ENCODE peak calls at places on chromosomes 11 and 22, in nine cellular contexts. F is IMR-90, P is ovary, D is esophagus squamous epithelium, A is endothelial cell of umbilical vein, N is prostate gland, V is adrenal gland, X is right lobe of liver, E is A549. Q is an unnamed sample.
A peak's percentile ranks its signal among the peaks of the same experiment; 100 is the strongest.

GRCh38 chr11:113577356-113578163 is 102.4 kb upstream of the DRD2 start:
- DNase-seq in F (no peak), P (no peak), D (no peak), A (no peak), N (no peak), V (no peak), X (no peak), E (no peak), Q (no peak)

GRCh38 chr11:62554377-62554776 is 7.8 kb upstream of the AHNAK start:
- DNase-seq in F (no peak), P (no peak), D (no peak), A (no peak), N (no peak), V (peak; percentile 45), X (no peak), E (no peak), Q (no peak)

GRCh38 chr22:46079093-46079860 is 71.0 kb upstream of the PPARA start:
- DNase-seq in F (no peak), P (peak; percentile 56), D (no peak), A (no peak), N (no peak), V (peak; percentile 18), X (peak; percentile 46), E (no peak), Q (peak; percentile 7)

GRCh38 chr11:85167471-85167870 is 459.7 kb downstream of the DLG2 start:
- DNase-seq in F (no peak), P (no peak), D (no peak), A (no peak), N (no peak), V (no peak), X (no peak), E (no peak), Q (no peak)

GRCh38 chr11:67465190-67465522 is 3.9 kb downstream of the TMEM134 start:
- DNase-seq in F (no peak), P (no peak), D (no peak), A (no peak), N (no peak), V (no peak), X (no peak), E (peak; percentile 65), Q (no peak)

GRCh38 chr11:81655351-81655750 is 1078.3 kb downstream of the FAM181B start:
- DNase-seq in F (no peak), P (no peak), D (no peak), A (no peak), N (no peak), V (no peak), X (no peak), E (no peak), Q (no peak)

GRCh38 chr11:11691296-11692141 is 69.7 kb upstream of the GALNT18 start:
- DNase-seq in F (no peak), P (no peak), D (no peak), A (no peak), N (no peak), V (no peak), X (no peak), E (no peak), Q (no peak)

GRCh38 chr11:11567862-11568650 is 53.7 kb downstream of the GALNT18 start:
- DNase-seq in F (peak; percentile 30), P (no peak), D (no peak), A (no peak), N (peak; percentile 36), V (no peak), X (no peak), E (no peak), Q (peak; percentile 29)

GRCh38 chr11:133797542-133797941 is 47.8 kb downstream of the SPATA19 start:
- DNase-seq in F (no peak), P (no peak), D (no peak), A (no peak), N (peak; percentile 1), V (no peak), X (no peak), E (no peak), Q (no peak)

GRCh38 chr11:122163420-122163819 is 47.4 kb upstream of the BLID start:
- DNase-seq in F (peak; percentile 59), P (no peak), D (no peak), A (no peak), N (no peak), V (no peak), X (no peak), E (no peak), Q (no peak)

GRCh38 chr11:33682446-33682845 is 18.2 kb downstream of the C11orf91 start:
- DNase-seq in F (no peak), P (no peak), D (no peak), A (no peak), N (no peak), V (no peak), X (no peak), E (no peak), Q (no peak)

GRCh38 chr22:48391171-48391711 is 1436.4 kb downstream of the BRD1 start:
- DNase-seq in F (no peak), P (no peak), D (no peak), A (no peak), N (no peak), V (no peak), X (no peak), E (no peak), Q (no peak)

GRCh38 chr11:86802601-86803051 is 2.3 kb downstream of the PRSS23 start:
- DNase-seq in F (peak; percentile 57), P (no peak), D (no peak), A (peak; percentile 80), N (peak; percentile 28), V (peak; percentile 47), X (no peak), E (peak; percentile 84), Q (no peak)

GRCh38 chr22:20247010-20247505 is 21.1 kb downstream of the RTN4R start:
- DNase-seq in F (peak; percentile 39), P (no peak), D (no peak), A (no peak), N (no peak), V (peak; percentile 53), X (peak; percentile 87), E (no peak), Q (no peak)

GRCh38 chr11:128716231-128716630 is 22.4 kb downstream of the FLI1 start:
- DNase-seq in F (no peak), P (no peak), D (no peak), A (no peak), N (no peak), V (no peak), X (peak; percentile 31), E (no peak), Q (no peak)

GRCh38 chr11:63670077-63670737 is 969 bp downstream of the ATL3 start:
- DNase-seq in F (peak; percentile 45), P (no peak), D (no peak), A (peak; percentile 70), N (no peak), V (no peak), X (no peak), E (no peak), Q (no peak)

GRCh38 chr11:103842795-103843194 is 193.6 kb upstream of the DDI1 start:
- DNase-seq in F (peak; percentile 94), P (no peak), D (no peak), A (peak; percentile 3), N (no peak), V (no peak), X (no peak), E (no peak), Q (no peak)

GRCh38 chr11:30465192-30465591 is 121.0 kb downstream of the MPPED2 start:
- DNase-seq in F (no peak), P (no peak), D (no peak), A (no peak), N (no peak), V (no peak), X (no peak), E (no peak), Q (no peak)

DNA sequence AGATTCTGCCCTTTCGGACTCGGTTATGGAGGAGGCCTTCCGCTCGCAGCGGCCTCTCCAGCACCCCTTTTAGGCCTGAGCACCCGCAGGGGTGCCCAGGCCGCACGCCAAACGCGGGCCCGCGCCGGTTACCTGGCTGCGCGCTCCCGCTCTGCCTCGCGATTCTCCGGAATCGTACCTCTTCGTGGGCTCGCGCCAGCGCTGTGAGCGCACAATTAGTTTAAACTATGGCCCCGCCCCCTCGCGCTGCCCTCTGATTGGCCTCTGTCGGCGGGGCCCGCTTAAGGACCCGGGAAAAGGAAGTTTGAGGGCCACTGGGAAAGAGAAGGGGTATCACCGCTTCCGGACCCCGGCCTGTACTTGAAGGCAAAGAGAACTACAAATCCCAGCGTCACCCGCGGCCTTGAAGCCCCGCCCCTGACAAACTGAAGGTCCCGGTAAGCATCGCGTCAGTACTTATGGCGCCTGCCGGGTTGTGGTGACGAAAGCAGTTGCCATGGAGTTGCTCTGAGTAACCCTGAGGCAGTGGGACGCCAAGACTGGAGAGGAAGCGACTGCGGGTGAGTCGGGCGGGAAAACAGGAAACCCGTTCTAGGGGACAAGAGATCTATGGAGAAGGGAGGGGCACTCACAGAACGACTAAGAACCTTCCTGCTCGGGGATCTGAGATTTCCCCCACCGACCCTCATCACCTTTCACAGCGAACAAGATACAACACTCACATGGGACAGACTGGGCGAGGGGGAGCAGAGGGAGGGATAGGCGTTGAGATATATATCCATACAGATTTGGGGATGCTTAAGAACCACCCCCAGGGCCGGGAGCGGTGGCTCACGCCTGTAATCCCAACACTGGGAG is at the start of the genes LRRC51 and NUMA1:
- DNase-seq in F (peak; percentile 100), P (peak; percentile 100), D (peak; percentile 99), A (peak; percentile 100), N (peak; percentile 100), V (peak; percentile 100), X (peak; percentile 100), E (peak; percentile 100), Q (peak; percentile 100)
- TF ChIP-seq POLR2A in F (peak; percentile 65), P (peak; percentile 53), D (peak; percentile 67), A (peak; percentile 17), N (peak; percentile 80), V (peak; percentile 88), X (peak; percentile 37), E (peak; percentile 54), Q (peak; percentile 72)

GRCh38 chr11:48013269-48013901 is 33.0 kb downstream of the PTPRJ start:
- DNase-seq in F (peak; percentile 65), P (no peak), D (no peak), A (peak; percentile 43), N (peak; percentile 27), V (no peak), X (peak; percentile 73), E (peak; percentile 74), Q (peak; percentile 50)
- H3K27ac ChIP-seq in F (peak overlapping the region; percentile 34), P (no peak overlapping the region), D (peak overlapping the region; percentile 3), A (no peak overlapping the region), N (peak overlapping the region; percentile 18), V (no peak overlapping the region), X (peak overlapping the region; percentile 54), E (peak overlapping the region; percentile 73), Q (peak overlapping the region; percentile 23)

DNA sequence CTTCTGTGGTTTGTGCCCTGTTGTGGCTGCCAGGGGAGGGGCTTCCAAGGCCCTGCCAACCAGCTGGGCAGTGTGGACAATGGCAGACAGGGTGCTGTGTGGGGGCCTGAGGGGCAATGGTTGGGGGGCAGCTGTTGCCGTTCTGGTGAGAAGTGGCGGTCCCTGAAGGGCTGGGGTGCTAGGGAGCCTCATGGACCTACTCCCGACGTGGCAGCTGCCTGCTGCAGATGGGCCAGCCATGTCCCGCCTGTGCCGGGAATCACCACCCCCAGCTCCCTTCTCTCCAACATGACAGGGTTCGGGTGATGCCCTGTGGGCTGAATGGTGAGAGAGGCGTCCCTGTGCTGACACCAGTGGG is 74.2 kb downstream of the KCNQ1 start:
- DNase-seq in F (no peak), P (peak; percentile 14), D (no peak), A (no peak), N (no peak), V (no peak), X (peak; percentile 38), E (no peak), Q (peak; percentile 1)
- H3K4me1 ChIP-seq in F (no peaks in the 10 kb centered on the region), P (no peaks in the 10 kb centered on the region), D (no peaks in the 10 kb centered on the region), A (no peaks in the 10 kb centered on the region), N (no peaks in the 10 kb centered on the region), V (peaks cover 24% of the 10 kb centered on the region), X (no peaks in the 10 kb centered on the region), E (no peaks in the 10 kb centered on the region), Q (no peaks in the 10 kb centered on the region)

GRCh38 chr11:19712281-19713220 is at the start of gene NAV2:
- DNase-seq in F (peak; percentile 91), P (peak; percentile 93), D (peak; percentile 44), A (peak; percentile 93), N (peak; percentile 91), V (peak; percentile 95), X (peak; percentile 95), E (peak; percentile 91), Q (peak; percentile 91)
- TF ChIP-seq POLR2A in F (peak; percentile 95), P (peak; percentile 9), D (peak; percentile 85), A (peak; percentile 98), N (peak; percentile 97), V (peak; percentile 97), X (peak; percentile 99), E (peak; percentile 91), Q (peak; percentile 69)

Q was measured in transverse colon.